ENCODE peak calls at places on chromosomes 3 and 15, in four cellular contexts. One of them, this sample, is unnamed.

GRCh38 chr15:98835889-98836288 is 171.7 kb downstream of the PGPEP1L start:
- DNase-seq in osteoblast: no peak
- DNase-seq in AG20443: no peak
- DNase-seq in DMS153: no peak
- DNase-seq in this sample: no peak

GRCh38 chr15:80090879-80091503 is 31.5 kb downstream of the ZFAND6 start:
- DNase-seq in osteoblast: no peak
- DNase-seq in AG20443: no peak
- DNase-seq in DMS153: no peak
- DNase-seq in this sample: no peak

GRCh38 chr3:6351752-6352151 is 509.2 kb upstream of the GRM7 start:
- DNase-seq in osteoblast: no peak
- DNase-seq in AG20443: no peak
- DNase-seq in DMS153: no peak
- DNase-seq in this sample: no peak

GRCh38 chr3:25911525-25912295 is 121.8 kb downstream of the OXSM start:
- DNase-seq in osteoblast: no peak
- DNase-seq in AG20443: no peak
- DNase-seq in DMS153: no peak
- DNase-seq in this sample: no peak

GRCh38 chr3:188720215-188720614 is 451.6 kb upstream of the TPRG1 start:
- DNase-seq in osteoblast: no peak
- DNase-seq in AG20443: no peak
- DNase-seq in DMS153: peak
- DNase-seq in this sample: no peak

GRCh38 chr3:50125541-50126286 is 29.4 kb upstream of the SEMA3F start:
- DNase-seq in osteoblast: peak
- DNase-seq in AG20443: no peak
- DNase-seq in DMS153: no peak
- DNase-seq in this sample: no peak

GRCh38 chr3:23806322-23807160 is 786 bp downstream of the UBE2E1 start:
- DNase-seq in osteoblast: peak
- DNase-seq in AG20443: peak
- DNase-seq in DMS153: no peak
- DNase-seq in this sample: no peak

GRCh38 chr3:32257641-32258438 is 19.4 kb downstream of the CMTM8 start:
- DNase-seq in osteoblast: no peak
- DNase-seq in AG20443: no peak
- DNase-seq in DMS153: peak
- DNase-seq in this sample: no peak

GRCh38 chr3:57949779-57950618 is 58.2 kb upstream of the FLNB start:
- DNase-seq in osteoblast: no peak
- DNase-seq in AG20443: peak
- DNase-seq in DMS153: no peak
- DNase-seq in this sample: peak

GRCh38 chr15:67700023-67700422 is 125.3 kb upstream of the SKOR1 start:
- DNase-seq in osteoblast: peak
- DNase-seq in AG20443: peak
- DNase-seq in DMS153: no peak
- DNase-seq in this sample: peak

GRCh38 chr3:31544634-31545033 is 11.9 kb downstream of the STT3B start:
- DNase-seq in osteoblast: no peak
- DNase-seq in AG20443: no peak
- DNase-seq in DMS153: no peak
- DNase-seq in this sample: peak

GRCh38 chr3:157064402-157064801 is 95.5 kb downstream of the CCNL1 start:
- DNase-seq in osteoblast: no peak
- DNase-seq in AG20443: no peak
- DNase-seq in DMS153: no peak
- DNase-seq in this sample: no peak

GRCh38 chr3:40170395-40170794 is 139.1 kb upstream of the EIF1B start:
- DNase-seq in osteoblast: no peak
- DNase-seq in AG20443: no peak
- DNase-seq in DMS153: no peak
- DNase-seq in this sample: no peak

GRCh38 chr15:94524565-94524964 is 293.2 kb downstream of the MCTP2 start:
- DNase-seq in osteoblast: no peak
- DNase-seq in AG20443: no peak
- DNase-seq in DMS153: no peak
- DNase-seq in this sample: no peak

GRCh38 chr15:88610756-88611231 is 10.3 kb upstream of the AEN start:
- DNase-seq in osteoblast: no peak
- DNase-seq in AG20443: peak
- DNase-seq in DMS153: no peak
- DNase-seq in this sample: peak

GRCh38 chr3:123706871-123707270 is 122.0 kb upstream of the HACD2 start:
- DNase-seq in osteoblast: no peak
- DNase-seq in AG20443: no peak
- DNase-seq in DMS153: no peak
- DNase-seq in this sample: no peak

GRCh38 chr3:115648559-115648958 is 25.2 kb downstream of the GAP43 start:
- DNase-seq in osteoblast: no peak
- DNase-seq in AG20443: no peak
- DNase-seq in DMS153: no peak
- DNase-seq in this sample: no peak

GRCh38 chr3:32813180-32813579 is 4.6 kb upstream of the TRIM71 start:
- DNase-seq in osteoblast: peak
- DNase-seq in AG20443: no peak
- DNase-seq in DMS153: no peak
- DNase-seq in this sample: no peak